ENCODE peak calls at places on chromosome 2, in nine cellular contexts. One of them, this sample, is unnamed.

GRCh38 chr2:437772-438393 is 150.0 kb upstream of the ALKAL2 start:
- DNase-seq in NCI-H2029: peak; percentile 40
- DNase-seq in Daoy: no peak
- DNase-seq in GF-D8: no peak
- DNase-seq in effector memory CD8-positive, alpha-beta T cell: peak; percentile 71
- DNase-seq in chondrocyte: no peak
- DNase-seq in body of pancreas: peak; percentile 73
- DNase-seq in SJSA1: no peak
- DNase-seq in stimulated activated CD8-positive, alpha-beta memory T cell treated with anti-CD3 and anti-CD28 coated beads, Interleukin-4, amount 100 ng/mL, for 4 hours: peak; percentile 28
- DNase-seq in this sample: no peak

GRCh38 chr2:215921884-215922283 is 91.5 kb downstream of the MREG start:
- DNase-seq in GF-D8: no peak
- DNase-seq in body of pancreas: no peak
- DNase-seq in NCI-H2029: no peak
- DNase-seq in effector memory CD8-positive, alpha-beta T cell: no peak
- DNase-seq in SJSA1: peak; percentile 72
- DNase-seq in chondrocyte: no peak
- DNase-seq in stimulated activated CD8-positive, alpha-beta memory T cell treated with anti-CD3 and anti-CD28 coated beads, Interleukin-4, amount 100 ng/mL, for 4 hours: no peak
- DNase-seq in Daoy: peak; percentile 79
- DNase-seq in this sample: no peak

GRCh38 chr2:175282300-175282699 is 100.8 kb upstream of the ATP5MC3 start:
- DNase-seq in Daoy: peak; percentile 3
- DNase-seq in effector memory CD8-positive, alpha-beta T cell: no peak
- DNase-seq in NCI-H2029: peak; percentile 50
- DNase-seq in chondrocyte: no peak
- DNase-seq in GF-D8: peak; percentile 24
- DNase-seq in stimulated activated CD8-positive, alpha-beta memory T cell treated with anti-CD3 and anti-CD28 coated beads, Interleukin-4, amount 100 ng/mL, for 4 hours: no peak
- DNase-seq in body of pancreas: no peak
- DNase-seq in SJSA1: no peak
- DNase-seq in this sample: peak; percentile 29

GRCh38 chr2:182360012-182360662 is 66.7 kb downstream of the PDE1A start:
- DNase-seq in effector memory CD8-positive, alpha-beta T cell: no peak
- DNase-seq in NCI-H2029: no peak
- DNase-seq in stimulated activated CD8-positive, alpha-beta memory T cell treated with anti-CD3 and anti-CD28 coated beads, Interleukin-4, amount 100 ng/mL, for 4 hours: no peak
- DNase-seq in Daoy: no peak
- DNase-seq in body of pancreas: peak; percentile 74
- DNase-seq in chondrocyte: no peak
- DNase-seq in GF-D8: no peak
- DNase-seq in SJSA1: no peak
- DNase-seq in this sample: no peak

GRCh38 chr2:7927694-7928093 is 754.2 kb upstream of the ID2 start:
- DNase-seq in chondrocyte: no peak
- DNase-seq in body of pancreas: no peak
- DNase-seq in stimulated activated CD8-positive, alpha-beta memory T cell treated with anti-CD3 and anti-CD28 coated beads, Interleukin-4, amount 100 ng/mL, for 4 hours: no peak
- DNase-seq in Daoy: no peak
- DNase-seq in SJSA1: no peak
- DNase-seq in GF-D8: no peak
- DNase-seq in effector memory CD8-positive, alpha-beta T cell: no peak
- DNase-seq in NCI-H2029: no peak
- DNase-seq in this sample: no peak

GRCh38 chr2:97715951-97716694 is 2.7 kb downstream of the ZAP70 start:
- DNase-seq in chondrocyte: peak; percentile 59
- DNase-seq in GF-D8: no peak
- DNase-seq in stimulated activated CD8-positive, alpha-beta memory T cell treated with anti-CD3 and anti-CD28 coated beads, Interleukin-4, amount 100 ng/mL, for 4 hours: no peak
- DNase-seq in Daoy: no peak
- DNase-seq in SJSA1: no peak
- DNase-seq in NCI-H2029: no peak
- DNase-seq in body of pancreas: no peak
- DNase-seq in effector memory CD8-positive, alpha-beta T cell: no peak
- DNase-seq in this sample: no peak

GRCh38 chr2:239182981-239183791 is 217.6 kb downstream of the HDAC4 start:
- DNase-seq in Daoy: no peak
- DNase-seq in GF-D8: no peak
- DNase-seq in body of pancreas: no peak
- DNase-seq in effector memory CD8-positive, alpha-beta T cell: no peak
- DNase-seq in chondrocyte: peak; percentile 77
- DNase-seq in stimulated activated CD8-positive, alpha-beta memory T cell treated with anti-CD3 and anti-CD28 coated beads, Interleukin-4, amount 100 ng/mL, for 4 hours: no peak
- DNase-seq in SJSA1: peak; percentile 34
- DNase-seq in NCI-H2029: no peak
- DNase-seq in this sample: no peak

GRCh38 chr2:231001921-231002320 is 6.0 kb downstream of the SPATA3 start:
- DNase-seq in effector memory CD8-positive, alpha-beta T cell: no peak
- DNase-seq in NCI-H2029: no peak
- DNase-seq in SJSA1: no peak
- DNase-seq in chondrocyte: no peak
- DNase-seq in stimulated activated CD8-positive, alpha-beta memory T cell treated with anti-CD3 and anti-CD28 coated beads, Interleukin-4, amount 100 ng/mL, for 4 hours: no peak
- DNase-seq in body of pancreas: no peak
- DNase-seq in Daoy: no peak
- DNase-seq in GF-D8: no peak
- DNase-seq in this sample: no peak

GRCh38 chr2:241983571-241984270 is 114.2 kb downstream of the RTP5 start:
- DNase-seq in body of pancreas: no peak
- DNase-seq in SJSA1: peak; percentile 31
- DNase-seq in GF-D8: no peak
- DNase-seq in effector memory CD8-positive, alpha-beta T cell: no peak
- DNase-seq in NCI-H2029: no peak
- DNase-seq in stimulated activated CD8-positive, alpha-beta memory T cell treated with anti-CD3 and anti-CD28 coated beads, Interleukin-4, amount 100 ng/mL, for 4 hours: no peak
- DNase-seq in chondrocyte: no peak
- DNase-seq in Daoy: no peak
- DNase-seq in this sample: no peak

GRCh38 chr2:192195548-192196418 is 1.1 kb upstream of the TMEFF2 start:
- DNase-seq in NCI-H2029: no peak
- DNase-seq in effector memory CD8-positive, alpha-beta T cell: peak; percentile 1
- DNase-seq in body of pancreas: no peak
- DNase-seq in Daoy: peak; percentile 17
- DNase-seq in stimulated activated CD8-positive, alpha-beta memory T cell treated with anti-CD3 and anti-CD28 coated beads, Interleukin-4, amount 100 ng/mL, for 4 hours: no peak
- DNase-seq in GF-D8: no peak
- DNase-seq in chondrocyte: peak; percentile 72
- DNase-seq in SJSA1: peak; percentile 51
- DNase-seq in this sample: peak; percentile 13

GRCh38 chr2:64214281-64215115 is 70.3 kb upstream of the PELI1 start:
- DNase-seq in SJSA1: no peak
- DNase-seq in effector memory CD8-positive, alpha-beta T cell: no peak
- DNase-seq in GF-D8: no peak
- DNase-seq in chondrocyte: no peak
- DNase-seq in stimulated activated CD8-positive, alpha-beta memory T cell treated with anti-CD3 and anti-CD28 coated beads, Interleukin-4, amount 100 ng/mL, for 4 hours: no peak
- DNase-seq in Daoy: peak; percentile 39
- DNase-seq in body of pancreas: no peak
- DNase-seq in NCI-H2029: no peak
- DNase-seq in this sample: no peak

GRCh38 chr2:208407667-208408066 is 1.1 kb downstream of the PTH2R start:
- DNase-seq in chondrocyte: no peak
- DNase-seq in GF-D8: no peak
- DNase-seq in effector memory CD8-positive, alpha-beta T cell: no peak
- DNase-seq in SJSA1: no peak
- DNase-seq in stimulated activated CD8-positive, alpha-beta memory T cell treated with anti-CD3 and anti-CD28 coated beads, Interleukin-4, amount 100 ng/mL, for 4 hours: no peak
- DNase-seq in Daoy: peak; percentile 26
- DNase-seq in body of pancreas: peak; percentile 34
- DNase-seq in NCI-H2029: no peak
- DNase-seq in this sample: peak; percentile 12

GRCh38 chr2:230924470-230925341 is at the start of gene GPR55:
- DNase-seq in chondrocyte: peak; percentile 90
- DNase-seq in body of pancreas: no peak
- DNase-seq in effector memory CD8-positive, alpha-beta T cell: peak; percentile 47
- DNase-seq in stimulated activated CD8-positive, alpha-beta memory T cell treated with anti-CD3 and anti-CD28 coated beads, Interleukin-4, amount 100 ng/mL, for 4 hours: no peak
- DNase-seq in NCI-H2029: no peak
- DNase-seq in GF-D8: peak; percentile 35
- DNase-seq in Daoy: no peak
- DNase-seq in SJSA1: peak; percentile 35
- DNase-seq in this sample: no peak

GRCh38 chr2:236687296-236687955 is 117.8 kb downstream of the ACKR3 start:
- DNase-seq in Daoy: no peak
- DNase-seq in effector memory CD8-positive, alpha-beta T cell: no peak
- DNase-seq in chondrocyte: no peak
- DNase-seq in NCI-H2029: no peak
- DNase-seq in GF-D8: no peak
- DNase-seq in SJSA1: no peak
- DNase-seq in body of pancreas: peak; percentile 20
- DNase-seq in stimulated activated CD8-positive, alpha-beta memory T cell treated with anti-CD3 and anti-CD28 coated beads, Interleukin-4, amount 100 ng/mL, for 4 hours: no peak
- DNase-seq in this sample: no peak

GRCh38 chr2:24731923-24732322 is 61.3 kb downstream of the PTRHD1 start:
- DNase-seq in stimulated activated CD8-positive, alpha-beta memory T cell treated with anti-CD3 and anti-CD28 coated beads, Interleukin-4, amount 100 ng/mL, for 4 hours: no peak
- DNase-seq in SJSA1: no peak
- DNase-seq in GF-D8: no peak
- DNase-seq in body of pancreas: no peak
- DNase-seq in NCI-H2029: no peak
- DNase-seq in chondrocyte: no peak
- DNase-seq in Daoy: no peak
- DNase-seq in effector memory CD8-positive, alpha-beta T cell: no peak
- DNase-seq in this sample: no peak

This sample was measured in H54.